ENCODE peak calls at places on chromosomes 6 and 20, in ten cellular contexts. Z is suprapubic skin, O is heart right ventricle, U is A549, Y is hepatocyte, C is prostate gland, L is BJ, X is cardiac fibroblast, V is AG09309, G is right atrium auricular region. K is an unnamed sample.

GRCh38 chr20:21936720-21937380 is 231.4 kb downstream of the PAX1 start:
- DNase-seq in X (no peak), G (no peak), C (no peak), V (no peak), Z (no peak), Y (no peak), U (no peak), O (no peak), L (no peak), K (peak; percentile 49)

GRCh38 chr6:132669690-132670291 is 10.8 kb upstream of the TAAR1 start:
- DNase-seq in O (no peak), L (no peak), Z (no peak), X (peak; percentile 73), Y (peak; percentile 72), G (no peak), C (no peak), V (no peak), U (peak; percentile 40), K (peak; percentile 22)

GRCh38 chr6:105900120-105900937 is 185.8 kb upstream of the PRDM1 start:
- DNase-seq in O (no peak), G (no peak), X (peak; percentile 17), L (peak; percentile 79), V (peak; percentile 82), C (no peak), Y (no peak), U (no peak), Z (no peak), K (no peak)

GRCh38 chr20:44805991-44806729 is 4.2 kb downstream of the RIMS4 start:
- DNase-seq in V (peak; percentile 32), G (peak; percentile 82), Z (no peak), C (no peak), U (peak; percentile 25), Y (peak; percentile 72), O (peak; percentile 8), X (peak; percentile 89), L (no peak), K (no peak)

GRCh38 chr20:62143976-62144825 is 632 bp downstream of the SS18L1 start:
- DNase-seq in U (peak; percentile 66), Z (no peak), L (no peak), X (peak; percentile 73), V (peak; percentile 21), G (no peak), O (peak; percentile 60), C (peak; percentile 47), Y (peak; percentile 77), K (no peak)

GRCh38 chr6:14676084-14676483 is 558.5 kb downstream of the CD83 start:
- DNase-seq in C (no peak), Y (no peak), O (no peak), L (no peak), X (peak; percentile 25), G (no peak), V (no peak), U (no peak), Z (no peak), K (no peak)

GRCh38 chr20:438581-439469 is 23.5 kb downstream of the TBC1D20 start:
- DNase-seq in O (no peak), U (no peak), Y (no peak), L (no peak), C (no peak), Z (peak; percentile 70), V (no peak), X (no peak), G (no peak), K (no peak)

GRCh38 chr20:56630506-56631317 is 1.6 kb downstream of the TFAP2C start:
- DNase-seq in V (no peak), C (peak; percentile 24), X (no peak), G (no peak), U (peak; percentile 50), Z (no peak), O (no peak), L (no peak), Y (peak; percentile 39), K (no peak)

GRCh38 chr6:13112921-13113320 is 215.4 kb downstream of the TBC1D7 start:
- DNase-seq in L (no peak), G (no peak), O (no peak), X (no peak), U (no peak), Z (no peak), V (no peak), Y (no peak), C (no peak), K (no peak)

GRCh38 chr6:136963259-136963658 is 41.2 kb downstream of the SLC35D3 start:
- DNase-seq in L (no peak), U (no peak), O (no peak), V (no peak), C (no peak), Y (no peak), X (no peak), Z (no peak), G (no peak), K (no peak)

GRCh38 chr6:169188051-169188863 is 65.4 kb downstream of the THBS2 start:
- DNase-seq in X (peak; percentile 63), Z (no peak), Y (no peak), C (no peak), V (peak; percentile 80), O (no peak), U (no peak), L (peak; percentile 66), G (no peak), K (peak; percentile 93)

GRCh38 chr6:134741193-134741521 is 208.7 kb downstream of the ALDH8A1 start:
- DNase-seq in U (no peak), G (no peak), V (no peak), X (no peak), L (no peak), C (no peak), Z (no peak), Y (no peak), O (no peak), K (no peak)
- TF ChIP-seq CTCF in U (no peak), G (peak; percentile 35), V (no peak), X (peak; percentile 14), L (no peak), C (no peak), Z (no peak), Y (no peak), O (no peak), K (peak; percentile 41)

GRCh38 chr6:683742-684440 is 9.0 kb downstream of the EXOC2 start:
- DNase-seq in U (no peak), Y (peak; percentile 83), L (no peak), X (peak; percentile 69), Z (no peak), O (no peak), G (no peak), V (no peak), C (no peak), K (peak; percentile 59)
- H3K4me3 ChIP-seq in U (no peak overlapping the region), Y (no peak overlapping the region), L (peak overlapping the region; percentile 38), X (peak overlapping the region; percentile 48), Z (peak overlapping the region; percentile 8), O (no peak overlapping the region), G (peak overlapping the region; percentile 37), V (peak overlapping the region; percentile 38), C (no peak overlapping the region), K (peak overlapping the region; percentile 10)

GRCh38 chr6:129981598-129981997 is 36.8 kb upstream of the L3MBTL3 start:
- DNase-seq in Z (no peak), Y (no peak), X (peak; percentile 10), V (peak; percentile 1), L (no peak), G (no peak), U (peak; percentile 4), C (no peak), O (no peak), K (no peak)
- TF ChIP-seq CTCF in Z (no peak), Y (peak; percentile 28), X (peak; percentile 23), V (peak; percentile 40), L (peak; percentile 16), G (no peak), U (no peak), C (no peak), O (no peak), K (no peak)

DNA sequence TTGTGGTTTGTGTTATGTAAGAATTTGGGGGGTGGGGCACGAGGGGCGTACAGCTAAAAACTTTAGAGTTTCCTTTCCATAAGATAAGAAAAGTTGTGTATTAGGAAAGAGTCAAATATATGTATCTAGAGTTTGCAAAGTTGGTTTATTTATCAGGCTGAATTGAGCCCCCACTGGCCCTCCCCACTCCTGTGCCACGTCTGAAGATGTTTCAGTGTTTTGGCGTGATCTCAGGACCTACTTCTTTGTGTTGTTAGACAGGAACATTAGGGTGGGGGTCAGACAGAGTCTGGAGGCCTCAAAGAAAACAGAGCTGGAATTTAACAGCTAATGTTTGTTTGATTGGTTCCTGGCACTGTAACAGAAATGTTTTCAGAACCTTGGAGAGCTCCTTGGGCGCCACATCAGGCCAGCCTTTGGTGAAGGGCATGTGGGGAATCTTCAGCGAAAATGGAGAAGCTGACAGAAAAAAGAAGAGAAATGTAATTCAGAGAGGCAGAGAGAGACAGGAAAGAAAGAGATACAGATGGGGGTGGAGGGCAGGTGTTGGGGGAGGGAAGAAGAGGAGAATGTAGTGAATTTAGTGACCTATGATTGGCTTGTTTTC is 674 bp downstream of the NRSN1 start:
- DNase-seq in V (no peak), G (no peak), Y (peak; percentile 84), U (peak; percentile 19), X (peak; percentile 57), O (peak; percentile 28), L (no peak), Z (no peak), C (peak; percentile 28), K (peak; percentile 55)
- H3K4me3 ChIP-seq in V (no peak overlapping the region), G (no peak overlapping the region), Y (no peak overlapping the region), U (no peak overlapping the region), X (no peak overlapping the region), O (no peak overlapping the region), L (no peak overlapping the region), Z (no peak overlapping the region), C (no peak overlapping the region), K (no peak overlapping the region)

GRCh38 chr6:154169193-154169847 is 130.3 kb downstream of the OPRM1 start:
- DNase-seq in V (no peak), L (no peak), C (no peak), X (peak; percentile 7), U (no peak), Y (no peak), Z (no peak), G (no peak), O (no peak), K (no peak)

GRCh38 chr6:154165488-154165887 is 126.4 kb downstream of the OPRM1 start:
- DNase-seq in L (no peak), X (no peak), Z (no peak), Y (no peak), V (no peak), G (no peak), U (no peak), C (no peak), O (no peak), K (no peak)

GRCh38 chr6:154164397-154164796 is 125.4 kb downstream of the OPRM1 start:
- DNase-seq in G (peak; percentile 64), Z (no peak), C (peak; percentile 40), L (no peak), X (peak; percentile 95), O (no peak), U (no peak), V (peak; percentile 74), Y (peak; percentile 51), K (peak; percentile 96)

GRCh38 chr6:154167163-154167562 is 128.1 kb downstream of the OPRM1 start:
- DNase-seq in Y (no peak), U (no peak), Z (no peak), O (no peak), V (no peak), L (no peak), C (no peak), X (no peak), G (no peak), K (no peak)

GRCh38 chr6:154166140-154166539 is 127.1 kb downstream of the OPRM1 start:
- DNase-seq in Z (no peak), G (no peak), Y (no peak), V (no peak), C (no peak), L (no peak), X (no peak), U (no peak), O (no peak), K (no peak)
- TF ChIP-seq CTCF in Z (no peak), G (no peak), Y (no peak), V (no peak), C (no peak), L (no peak), X (no peak), U (no peak), O (no peak), K (no peak)

GRCh38 chr20:24448170-24448569 is 21.3 kb upstream of the SYNDIG1 start:
- DNase-seq in C (no peak), O (no peak), G (peak; percentile 4), Y (peak; percentile 35), L (no peak), Z (no peak), U (no peak), V (no peak), X (no peak), K (no peak)
- H3K4me3 ChIP-seq in C (no peak overlapping the region), O (no peak overlapping the region), G (no peak overlapping the region), Y (no peak overlapping the region), L (no peak overlapping the region), Z (no peak overlapping the region), U (no peak overlapping the region), V (no peak overlapping the region), X (no peak overlapping the region), K (no peak overlapping the region)

K was measured in astrocyte of the cerebellum.